ENCODE peak calls at places on chromosome 15, in eight cellular contexts. One of them, this sample, is unnamed.

GRCh38 chr15:26722621-26723160 is 50.2 kb downstream of the GABRB3 start:
- DNase-seq in naive thymus-derived CD4-positive, alpha-beta T cell: no peak
- DNase-seq in astrocyte of the spinal cord: no peak
- DNase-seq in cardiac fibroblast: no peak
- DNase-seq in heart right ventricle: no peak
- DNase-seq in psoas muscle: no peak
- DNase-seq in neuronal stem cell: no peak
- DNase-seq in prostate gland: no peak
- DNase-seq in this sample: no peak

GRCh38 chr15:95162967-95163531 is 931.7 kb downstream of the MCTP2 start:
- DNase-seq in naive thymus-derived CD4-positive, alpha-beta T cell: no peak
- DNase-seq in astrocyte of the spinal cord: peak; percentile 91
- DNase-seq in cardiac fibroblast: no peak
- DNase-seq in heart right ventricle: no peak
- DNase-seq in psoas muscle: no peak
- DNase-seq in neuronal stem cell: no peak
- DNase-seq in prostate gland: no peak
- DNase-seq in this sample: no peak

GRCh38 chr15:59443341-59444081 is 5.5 kb downstream of the FAM81A start:
- DNase-seq in naive thymus-derived CD4-positive, alpha-beta T cell: no peak
- DNase-seq in astrocyte of the spinal cord: no peak
- DNase-seq in cardiac fibroblast: no peak
- DNase-seq in heart right ventricle: no peak
- DNase-seq in psoas muscle: no peak
- DNase-seq in neuronal stem cell: no peak
- DNase-seq in prostate gland: no peak
- DNase-seq in this sample: no peak

GRCh38 chr15:28929200-28929599 is 43.4 kb downstream of the APBA2 start:
- DNase-seq in naive thymus-derived CD4-positive, alpha-beta T cell: no peak
- DNase-seq in astrocyte of the spinal cord: no peak
- DNase-seq in cardiac fibroblast: no peak
- DNase-seq in heart right ventricle: no peak
- DNase-seq in psoas muscle: no peak
- DNase-seq in neuronal stem cell: no peak
- DNase-seq in prostate gland: no peak
- DNase-seq in this sample: no peak

GRCh38 chr15:49232407-49232806 is 62.4 kb downstream of the GALK2 start:
- DNase-seq in naive thymus-derived CD4-positive, alpha-beta T cell: no peak
- DNase-seq in astrocyte of the spinal cord: no peak
- DNase-seq in cardiac fibroblast: no peak
- DNase-seq in heart right ventricle: no peak
- DNase-seq in psoas muscle: no peak
- DNase-seq in neuronal stem cell: no peak
- DNase-seq in prostate gland: no peak
- DNase-seq in this sample: no peak

GRCh38 chr15:27097506-27097905 is 126.5 kb downstream of the GABRG3 start:
- DNase-seq in naive thymus-derived CD4-positive, alpha-beta T cell: no peak
- DNase-seq in astrocyte of the spinal cord: no peak
- DNase-seq in cardiac fibroblast: no peak
- DNase-seq in heart right ventricle: no peak
- DNase-seq in psoas muscle: no peak
- DNase-seq in neuronal stem cell: no peak
- DNase-seq in prostate gland: no peak
- DNase-seq in this sample: no peak

GRCh38 chr15:101773496-101774100 is 29.7 kb upstream of the OR4F6 start:
- DNase-seq in naive thymus-derived CD4-positive, alpha-beta T cell: no peak
- DNase-seq in astrocyte of the spinal cord: no peak
- DNase-seq in cardiac fibroblast: no peak
- DNase-seq in heart right ventricle: no peak
- DNase-seq in psoas muscle: no peak
- DNase-seq in neuronal stem cell: no peak
- DNase-seq in prostate gland: no peak
- DNase-seq in this sample: no peak

GRCh38 chr15:62112616-62113593 is 46.1 kb downstream of the C2CD4A start:
- DNase-seq in naive thymus-derived CD4-positive, alpha-beta T cell: no peak
- DNase-seq in astrocyte of the spinal cord: peak; percentile 80
- DNase-seq in cardiac fibroblast: peak; percentile 76
- DNase-seq in heart right ventricle: no peak
- DNase-seq in psoas muscle: no peak
- DNase-seq in neuronal stem cell: no peak
- DNase-seq in prostate gland: peak; percentile 46
- DNase-seq in this sample: peak; percentile 63

GRCh38 chr15:74779162-74779648 is 2.7 kb upstream of the CSK start:
- DNase-seq in naive thymus-derived CD4-positive, alpha-beta T cell: no peak
- DNase-seq in astrocyte of the spinal cord: no peak
- DNase-seq in cardiac fibroblast: no peak
- DNase-seq in heart right ventricle: no peak
- DNase-seq in psoas muscle: no peak
- DNase-seq in neuronal stem cell: no peak
- DNase-seq in prostate gland: no peak
- DNase-seq in this sample: no peak

GRCh38 chr15:65408370-65409283 is 14.1 kb downstream of the IGDCC4 start:
- DNase-seq in naive thymus-derived CD4-positive, alpha-beta T cell: no peak
- DNase-seq in astrocyte of the spinal cord: peak; percentile 77
- DNase-seq in cardiac fibroblast: no peak
- DNase-seq in heart right ventricle: no peak
- DNase-seq in psoas muscle: no peak
- DNase-seq in neuronal stem cell: no peak
- DNase-seq in prostate gland: no peak
- DNase-seq in this sample: no peak

GRCh38 chr15:53978248-53978906 is at the start of gene UNC13C:
- DNase-seq in naive thymus-derived CD4-positive, alpha-beta T cell: no peak
- DNase-seq in astrocyte of the spinal cord: no peak
- DNase-seq in cardiac fibroblast: no peak
- DNase-seq in heart right ventricle: peak; percentile 3
- DNase-seq in psoas muscle: peak; percentile 23
- DNase-seq in neuronal stem cell: peak; percentile 47
- DNase-seq in prostate gland: peak; percentile 5
- DNase-seq in this sample: no peak

GRCh38 chr15:58053236-58054153 is 12.0 kb downstream of the ALDH1A2 start:
- DNase-seq in naive thymus-derived CD4-positive, alpha-beta T cell: no peak
- DNase-seq in astrocyte of the spinal cord: no peak
- DNase-seq in cardiac fibroblast: no peak
- DNase-seq in heart right ventricle: no peak
- DNase-seq in psoas muscle: no peak
- DNase-seq in neuronal stem cell: no peak
- DNase-seq in prostate gland: no peak
- DNase-seq in this sample: no peak

DNA sequence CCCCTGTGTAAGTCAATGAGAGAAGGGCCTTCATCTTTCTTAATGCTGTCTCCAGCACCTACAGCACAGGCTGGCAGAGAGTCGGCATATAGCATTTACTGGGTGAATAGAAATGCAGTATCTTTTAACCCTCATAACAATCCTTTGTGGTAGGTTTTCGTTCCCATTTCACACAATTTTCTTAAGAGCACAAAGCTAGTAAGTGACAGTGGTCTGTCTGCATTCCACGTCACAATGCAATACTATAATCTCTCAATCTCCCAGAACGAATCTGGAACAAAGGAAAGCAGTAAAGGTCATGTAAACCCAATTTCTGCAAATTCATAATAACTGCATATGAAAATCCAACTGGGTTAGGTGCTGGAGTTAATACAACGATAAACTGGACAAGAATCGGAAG is 1.4 kb upstream of the ZFAND6 start:
- DNase-seq in naive thymus-derived CD4-positive, alpha-beta T cell: no peak
- DNase-seq in astrocyte of the spinal cord: no peak
- DNase-seq in cardiac fibroblast: no peak
- DNase-seq in heart right ventricle: no peak
- DNase-seq in psoas muscle: no peak
- DNase-seq in neuronal stem cell: no peak
- DNase-seq in prostate gland: no peak
- DNase-seq in this sample: no peak
- H3K4me3 ChIP-seq in naive thymus-derived CD4-positive, alpha-beta T cell: no peak overlapping the region
- H3K4me3 ChIP-seq in astrocyte of the spinal cord: no peak overlapping the region
- H3K4me3 ChIP-seq in cardiac fibroblast: no peak overlapping the region
- H3K4me3 ChIP-seq in heart right ventricle: no peak overlapping the region
- H3K4me3 ChIP-seq in psoas muscle: no peak overlapping the region
- H3K4me3 ChIP-seq in neuronal stem cell: no peak overlapping the region
- H3K4me3 ChIP-seq in prostate gland: no peak overlapping the region
- H3K4me3 ChIP-seq in this sample: no peak overlapping the region

GRCh38 chr15:39625856-39626255 is 45.0 kb downstream of the THBS1 start:
- DNase-seq in naive thymus-derived CD4-positive, alpha-beta T cell: no peak
- DNase-seq in astrocyte of the spinal cord: peak; percentile 42
- DNase-seq in cardiac fibroblast: no peak
- DNase-seq in heart right ventricle: no peak
- DNase-seq in psoas muscle: no peak
- DNase-seq in neuronal stem cell: no peak
- DNase-seq in prostate gland: no peak
- DNase-seq in this sample: no peak

GRCh38 chr15:39622660-39623549 is 42.0 kb downstream of the THBS1 start:
- DNase-seq in naive thymus-derived CD4-positive, alpha-beta T cell: no peak
- DNase-seq in astrocyte of the spinal cord: no peak
- DNase-seq in cardiac fibroblast: no peak
- DNase-seq in heart right ventricle: no peak
- DNase-seq in psoas muscle: no peak
- DNase-seq in neuronal stem cell: no peak
- DNase-seq in prostate gland: no peak
- DNase-seq in this sample: no peak

GRCh38 chr15:39625451-39625850 is 44.6 kb downstream of the THBS1 start:
- DNase-seq in naive thymus-derived CD4-positive, alpha-beta T cell: no peak
- DNase-seq in astrocyte of the spinal cord: no peak
- DNase-seq in cardiac fibroblast: no peak
- DNase-seq in heart right ventricle: no peak
- DNase-seq in psoas muscle: no peak
- DNase-seq in neuronal stem cell: no peak
- DNase-seq in prostate gland: no peak
- DNase-seq in this sample: no peak

GRCh38 chr15:39623550-39623931 is 42.7 kb downstream of the THBS1 start:
- DNase-seq in naive thymus-derived CD4-positive, alpha-beta T cell: no peak
- DNase-seq in astrocyte of the spinal cord: no peak
- DNase-seq in cardiac fibroblast: no peak
- DNase-seq in heart right ventricle: no peak
- DNase-seq in psoas muscle: no peak
- DNase-seq in neuronal stem cell: no peak
- DNase-seq in prostate gland: no peak
- DNase-seq in this sample: no peak

DNA sequence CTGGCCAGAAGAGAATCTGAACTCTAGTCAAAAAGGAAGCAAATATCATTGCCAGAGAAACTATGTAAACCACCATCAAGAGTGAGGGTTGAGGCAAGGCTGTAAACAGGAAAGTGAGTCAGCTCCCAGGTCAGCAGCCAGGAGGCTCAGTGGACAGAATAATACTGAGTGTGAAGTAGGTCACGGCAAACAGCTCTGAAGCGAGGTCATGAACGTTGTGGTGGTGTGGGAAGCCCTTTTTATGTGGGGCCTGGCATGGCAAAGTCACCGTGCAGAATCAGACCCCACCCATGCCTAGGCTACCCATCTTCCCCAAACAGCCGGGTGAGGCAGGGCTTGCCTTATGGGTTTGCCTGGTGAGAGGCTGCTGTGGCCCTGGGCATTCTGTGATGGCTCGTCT is 43.9 kb downstream of the THBS1 start:
- DNase-seq in naive thymus-derived CD4-positive, alpha-beta T cell: no peak
- DNase-seq in astrocyte of the spinal cord: peak; percentile 91
- DNase-seq in cardiac fibroblast: peak; percentile 94
- DNase-seq in heart right ventricle: peak; percentile 52
- DNase-seq in psoas muscle: peak; percentile 68
- DNase-seq in neuronal stem cell: no peak
- DNase-seq in prostate gland: no peak
- DNase-seq in this sample: peak; percentile 49
- H3K4me3 ChIP-seq in naive thymus-derived CD4-positive, alpha-beta T cell: no peak overlapping the region
- H3K4me3 ChIP-seq in astrocyte of the spinal cord: no peak overlapping the region
- H3K4me3 ChIP-seq in cardiac fibroblast: no peak overlapping the region
- H3K4me3 ChIP-seq in heart right ventricle: no peak overlapping the region
- H3K4me3 ChIP-seq in psoas muscle: no peak overlapping the region
- H3K4me3 ChIP-seq in neuronal stem cell: no peak overlapping the region
- H3K4me3 ChIP-seq in prostate gland: no peak overlapping the region
- H3K4me3 ChIP-seq in this sample: no peak overlapping the region

GRCh38 chr15:34461730-34462129 is 24.1 kb upstream of the GOLGA8A start:
- DNase-seq in naive thymus-derived CD4-positive, alpha-beta T cell: no peak
- DNase-seq in astrocyte of the spinal cord: no peak
- DNase-seq in cardiac fibroblast: no peak
- DNase-seq in heart right ventricle: no peak
- DNase-seq in psoas muscle: no peak
- DNase-seq in neuronal stem cell: no peak
- DNase-seq in prostate gland: no peak
- DNase-seq in this sample: no peak

GRCh38 chr15:34456658-34457057 is 19.1 kb upstream of the GOLGA8A start:
- DNase-seq in naive thymus-derived CD4-positive, alpha-beta T cell: no peak
- DNase-seq in astrocyte of the spinal cord: no peak
- DNase-seq in cardiac fibroblast: no peak
- DNase-seq in heart right ventricle: no peak
- DNase-seq in psoas muscle: no peak
- DNase-seq in neuronal stem cell: no peak
- DNase-seq in prostate gland: no peak
- DNase-seq in this sample: no peak

DNA sequence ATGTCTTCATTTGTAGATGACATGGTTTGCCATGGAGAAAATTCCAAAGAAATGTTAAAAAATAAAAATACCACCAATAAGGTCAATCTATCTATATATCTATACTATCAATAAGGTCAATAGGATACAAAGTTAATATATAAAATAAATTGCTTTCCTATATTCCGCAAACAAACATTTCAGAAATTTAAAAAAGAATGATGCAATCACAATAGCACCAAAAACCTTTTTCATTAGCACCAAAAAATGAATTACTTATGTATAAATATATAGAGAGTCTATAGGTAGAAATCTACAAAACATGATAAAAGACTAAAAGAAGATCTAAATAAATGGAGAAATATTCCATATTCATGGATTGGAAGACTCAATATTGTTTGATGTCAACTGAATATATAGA is 22.8 kb upstream of the GOLGA8A start:
- DNase-seq in naive thymus-derived CD4-positive, alpha-beta T cell: no peak
- DNase-seq in astrocyte of the spinal cord: no peak
- DNase-seq in cardiac fibroblast: no peak
- DNase-seq in heart right ventricle: no peak
- DNase-seq in psoas muscle: no peak
- DNase-seq in neuronal stem cell: no peak
- DNase-seq in prostate gland: no peak
- DNase-seq in this sample: no peak
- H3K4me3 ChIP-seq in naive thymus-derived CD4-positive, alpha-beta T cell: no peak overlapping the region
- H3K4me3 ChIP-seq in astrocyte of the spinal cord: no peak overlapping the region
- H3K4me3 ChIP-seq in cardiac fibroblast: no peak overlapping the region
- H3K4me3 ChIP-seq in heart right ventricle: no peak overlapping the region
- H3K4me3 ChIP-seq in psoas muscle: no peak overlapping the region
- H3K4me3 ChIP-seq in neuronal stem cell: no peak overlapping the region
- H3K4me3 ChIP-seq in prostate gland: no peak overlapping the region
- H3K4me3 ChIP-seq in this sample: no peak overlapping the region

DNA sequence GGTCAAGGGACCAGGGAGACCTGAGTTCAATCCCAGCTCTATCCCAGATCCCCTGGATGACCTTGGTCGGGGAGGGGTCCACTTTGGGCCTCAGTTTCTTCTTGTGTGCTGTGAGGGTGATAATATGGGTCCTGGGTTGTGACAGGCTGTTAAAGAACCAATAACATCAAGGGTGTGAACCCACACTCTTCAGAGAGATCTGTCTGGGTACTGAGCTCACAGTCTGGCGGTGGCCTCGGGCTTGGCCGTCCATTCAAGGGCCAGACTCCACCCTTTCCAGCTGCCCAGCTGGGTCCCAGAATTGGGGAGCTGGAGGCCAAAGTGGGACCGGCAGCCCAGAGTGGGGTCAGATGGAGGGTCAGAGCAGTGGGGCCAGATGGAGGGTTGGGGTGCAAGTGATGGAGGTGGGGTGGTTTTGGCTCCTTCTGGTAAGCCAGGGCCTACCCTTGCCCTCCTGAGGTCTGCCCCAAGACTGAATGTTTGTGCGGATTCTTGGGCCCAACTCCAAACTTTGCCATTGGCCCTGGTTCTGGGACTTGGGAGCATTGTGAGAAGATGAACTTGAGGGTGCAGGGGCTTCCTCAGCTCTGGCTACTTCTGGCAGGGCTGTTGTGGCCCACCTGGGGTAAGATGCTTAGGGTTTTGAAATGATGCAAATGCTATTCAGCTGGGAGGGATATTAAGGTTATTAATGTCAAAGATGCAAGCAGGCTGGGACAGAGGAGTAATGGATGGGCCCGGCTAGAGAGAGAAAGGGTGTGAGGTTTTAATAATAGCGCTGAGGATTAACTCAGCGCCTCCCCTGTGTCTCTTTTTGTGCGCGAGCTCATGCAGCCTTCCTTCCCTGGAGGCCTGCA is 1.5 kb downstream of the CORO2B start:
- DNase-seq in naive thymus-derived CD4-positive, alpha-beta T cell: no peak
- DNase-seq in astrocyte of the spinal cord: no peak
- DNase-seq in cardiac fibroblast: no peak
- DNase-seq in heart right ventricle: no peak
- DNase-seq in psoas muscle: peak; percentile 53
- DNase-seq in neuronal stem cell: no peak
- DNase-seq in prostate gland: no peak
- DNase-seq in this sample: no peak
- H3K4me3 ChIP-seq in naive thymus-derived CD4-positive, alpha-beta T cell: no peak overlapping the region
- H3K4me3 ChIP-seq in astrocyte of the spinal cord: peak overlapping the region; percentile 55
- H3K4me3 ChIP-seq in cardiac fibroblast: peak overlapping the region; percentile 66
- H3K4me3 ChIP-seq in heart right ventricle: peak overlapping the region; percentile 89
- H3K4me3 ChIP-seq in psoas muscle: peak overlapping the region; percentile 71
- H3K4me3 ChIP-seq in neuronal stem cell: no peak overlapping the region
- H3K4me3 ChIP-seq in prostate gland: no peak overlapping the region
- H3K4me3 ChIP-seq in this sample: no peak overlapping the region